ENCODE peak calls at places on chromosomes 16 and 17, in four cellular contexts. N is mammary epithelial cell, C is sigmoid colon, F is adrenal gland. T is an unnamed sample.

GRCh38 chr17:50986989-50987660 is 121.0 kb upstream of the TOB1 start:
- DNase-seq in F (no peak), N (peak), C (no peak), T (no peak)

GRCh38 chr17:59790936-59791335 is 83.5 kb downstream of the VMP1 start:
- DNase-seq in N (no peak), C (no peak), F (no peak), T (no peak)

GRCh38 chr17:47250855-47251254 is 2.8 kb upstream of the ITGB3 start:
- DNase-seq in F (no peak), N (no peak), C (no peak), T (no peak)

GRCh38 chr17:692116-692515 is 22.5 kb downstream of the VPS53 start:
- DNase-seq in N (peak), F (no peak), C (no peak), T (no peak)

GRCh38 chr17:64025732-64026294 is 5.4 kb upstream of the ICAM2 start:
- DNase-seq in F (peak), C (peak), N (peak), T (no peak)

GRCh38 chr17:58318065-58318481 is 10.5 kb downstream of the TSPOAP1 start:
- DNase-seq in C (peak), F (no peak), N (no peak), T (no peak)

GRCh38 chr16:11233727-11234376 is 22.2 kb downstream of the SOCS1 start:
- DNase-seq in C (no peak), F (no peak), N (no peak), T (no peak)

GRCh38 chr17:81870155-81870977 is 771 bp downstream of the ARHGDIA start:
- DNase-seq in C (peak), N (peak), F (peak), T (no peak)

GRCh38 chr16:1494711-1495110 is 1.6 kb downstream of the TELO2 start:
- DNase-seq in C (peak), F (no peak), N (no peak), T (no peak)

GRCh38 chr16:2598133-2598641 is 60.4 kb downstream of the PDPK1 start:
- DNase-seq in N (no peak), F (no peak), C (peak), T (no peak)

GRCh38 chr17:37714897-37715296 is 30.0 kb downstream of the HNF1B start:
- DNase-seq in N (no peak), F (no peak), C (no peak), T (no peak)

GRCh38 chr17:38673714-38674012 is 1.1 kb downstream of the EPOP start:
- DNase-seq in C (no peak), N (no peak), F (no peak), T (no peak)

GRCh38 chr16:31471875-31472558 is at the start of gene TGFB1I1:
- DNase-seq in F (no peak), C (peak), N (peak), T (no peak)

GRCh38 chr17:27873211-27873610 is 20.0 kb downstream of the LYRM9 start:
- DNase-seq in F (no peak), N (no peak), C (no peak), T (no peak)

DNA sequence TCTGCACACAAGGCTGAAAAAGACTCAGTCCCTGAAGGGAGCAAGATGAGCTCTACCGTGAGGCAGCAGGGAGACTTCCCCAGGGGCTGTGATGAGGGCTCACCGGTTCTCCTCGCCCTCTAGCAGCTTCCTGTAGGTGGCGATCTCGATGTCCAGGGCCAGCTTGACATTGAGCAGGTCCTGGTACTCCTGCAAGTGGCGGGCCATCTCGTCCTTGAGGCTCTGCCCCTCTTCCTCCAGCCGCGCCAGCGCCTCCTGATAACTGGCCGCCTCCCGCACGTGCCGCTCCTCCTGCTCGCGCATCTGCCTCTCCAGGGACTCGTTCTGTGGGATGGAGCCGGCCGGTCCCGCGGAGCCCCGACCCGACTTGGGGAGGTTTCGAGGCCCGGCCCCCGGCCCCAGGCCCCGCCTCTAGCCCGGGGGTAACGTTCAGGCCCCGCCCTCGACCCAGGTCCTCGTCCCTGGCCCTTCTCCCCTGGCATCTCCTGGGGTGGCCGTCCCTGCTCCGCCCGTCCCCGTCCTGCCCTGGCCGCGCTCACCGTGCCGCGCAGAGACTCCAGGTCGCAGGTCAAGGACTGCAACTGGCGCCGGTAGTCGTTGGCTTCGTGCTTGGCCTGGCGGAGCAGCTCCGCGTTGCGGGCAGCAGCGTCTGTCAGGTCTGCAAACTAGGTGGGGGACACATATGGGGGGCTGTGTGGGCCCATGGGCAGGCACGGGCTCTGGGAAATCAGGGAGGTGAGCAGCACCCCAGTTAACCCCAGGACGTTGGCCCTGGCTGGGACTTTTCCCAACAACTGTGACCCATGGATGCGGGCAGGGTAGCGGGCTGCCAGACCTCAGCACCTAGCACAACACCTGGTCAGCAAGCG is 3.9 kb downstream of the GFAP start:
- DNase-seq in F (peak), N (no peak), C (peak), T (no peak)
- H3K4me3 ChIP-seq in F (no peak), N (no peak), C (peak), T (peak)

GRCh38 chr17:40850287-40850972 is 16.6 kb downstream of the KRT12 start:
- DNase-seq in F (no peak), C (no peak), N (peak), T (no peak)
- TF ChIP-seq CTCF in F (no peak), C (no peak), N (no peak), T (no peak)

GRCh38 chr16:88380619-88381018 is 2.1 kb upstream of the ZNF469 start:
- DNase-seq in N (no peak), F (no peak), C (peak), T (no peak)

GRCh38 chr16:88384222-88385111 is 1.7 kb downstream of the ZNF469 start:
- DNase-seq in N (no peak), F (no peak), C (peak), T (no peak)

GRCh38 chr16:88383401-88384221 is 852 bp downstream of the ZNF469 start:
- DNase-seq in N (no peak), F (no peak), C (peak), T (no peak)

GRCh38 chr16:88381820-88382451 is 823 bp upstream of the ZNF469 start:
- DNase-seq in C (peak), F (no peak), N (no peak), T (no peak)

GRCh38 chr16:88382491-88383400 is at the start of gene ZNF469:
- DNase-seq in N (no peak), F (no peak), C (peak), T (no peak)
- H3K4me3 ChIP-seq in N (peak), F (no peak), C (peak), T (no peak)

GRCh38 chr17:67200727-67201301 is 44.2 kb downstream of the HELZ start:
- DNase-seq in F (no peak), C (no peak), N (no peak), T (no peak)
- TF ChIP-seq CTCF in F (peak), C (no peak), N (peak), T (peak)

GRCh38 chr16:86577314-86577971 is 906 bp upstream of the FOXL1 start:
- DNase-seq in C (no peak), F (no peak), N (no peak), T (no peak)

GRCh38 chr16:86578499-86579267 is at the start of gene FOXL1:
- DNase-seq in F (no peak), C (no peak), N (no peak), T (no peak)

GRCh38 chr16:86576591-86577313 is 1.6 kb upstream of the FOXL1 start:
- DNase-seq in F (no peak), C (no peak), N (peak), T (no peak)

GRCh38 chr16:86579268-86580062 is 1.1 kb downstream of the FOXL1 start:
- DNase-seq in C (no peak), N (no peak), F (no peak), T (no peak)

DNA sequence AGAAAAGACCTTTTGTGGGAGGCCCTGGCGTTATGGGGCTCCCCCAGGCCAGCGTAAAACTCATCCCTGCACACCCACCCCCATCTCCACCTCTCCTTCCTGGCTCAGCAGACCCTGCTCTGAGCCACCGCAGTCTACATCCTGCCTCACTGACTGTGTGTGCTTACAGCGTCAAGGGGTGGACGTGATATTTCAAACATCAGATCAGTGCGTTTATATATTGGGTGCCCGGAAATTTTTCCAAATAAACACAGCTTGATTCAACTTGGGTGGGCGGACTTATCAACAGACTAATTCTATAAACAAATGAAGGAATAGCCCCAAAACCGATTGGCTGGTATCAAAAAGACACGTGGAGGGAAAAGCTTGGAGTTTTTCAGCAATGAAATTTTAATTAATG is 293 bp upstream of the FOXL1 start:
- DNase-seq in F (no peak), N (no peak), C (no peak), T (no peak)
- H3K4me3 ChIP-seq in F (no peak), N (no peak), C (no peak), T (no peak)

GRCh38 chr16:81885976-81886586 is 107.0 kb downstream of the PLCG2 start:
- DNase-seq in C (no peak), F (no peak), N (no peak), T (no peak)
- TF ChIP-seq CTCF in C (peak), F (peak), N (peak), T (peak)

GRCh38 chr17:61528171-61528570 is 62.8 kb downstream of the NACA2 start:
- DNase-seq in N (no peak), C (no peak), F (no peak), T (no peak)
- H3K4me3 ChIP-seq in N (no peak), C (no peak), F (no peak), T (no peak)

T was measured in epithelial cell of proximal tubule.